ENCODE peak calls at places on chromosomes 11 and 22, in five cellular contexts. One of them, this sample, is unnamed.

GRCh38 chr22:50621491-50621880 is 6.5 kb downstream of the ARSA start:
- DNase-seq in adrenal gland: no peak
- DNase-seq in NCI-H345: no peak
- DNase-seq in NCI-H1436 treated with DMSO at 0.1 percent for 48 hours: no peak
- DNase-seq in activated CD8-positive, alpha-beta memory T cell treated with anti-CD3 and anti-CD28 coated beads for 48 hours: no peak
- DNase-seq in this sample: no peak

GRCh38 chr11:46686886-46687810 is 13.3 kb downstream of the ARHGAP1 start:
- DNase-seq in adrenal gland: peak
- DNase-seq in NCI-H345: no peak
- DNase-seq in NCI-H1436 treated with DMSO at 0.1 percent for 48 hours: no peak
- DNase-seq in activated CD8-positive, alpha-beta memory T cell treated with anti-CD3 and anti-CD28 coated beads for 48 hours: no peak
- DNase-seq in this sample: peak

GRCh38 chr11:2525166-2525861 is 80.5 kb downstream of the KCNQ1 start:
- DNase-seq in adrenal gland: peak
- DNase-seq in NCI-H345: no peak
- DNase-seq in NCI-H1436 treated with DMSO at 0.1 percent for 48 hours: no peak
- DNase-seq in activated CD8-positive, alpha-beta memory T cell treated with anti-CD3 and anti-CD28 coated beads for 48 hours: no peak
- DNase-seq in this sample: no peak

GRCh38 chr11:35288817-35289541 is 130.4 kb downstream of the SLC1A2 start:
- DNase-seq in adrenal gland: no peak
- DNase-seq in NCI-H345: no peak
- DNase-seq in NCI-H1436 treated with DMSO at 0.1 percent for 48 hours: no peak
- DNase-seq in activated CD8-positive, alpha-beta memory T cell treated with anti-CD3 and anti-CD28 coated beads for 48 hours: no peak
- DNase-seq in this sample: no peak

GRCh38 chr11:8039530-8040260 is 41.3 kb upstream of the TUB start:
- DNase-seq in adrenal gland: no peak
- DNase-seq in NCI-H345: no peak
- DNase-seq in NCI-H1436 treated with DMSO at 0.1 percent for 48 hours: no peak
- DNase-seq in activated CD8-positive, alpha-beta memory T cell treated with anti-CD3 and anti-CD28 coated beads for 48 hours: no peak
- DNase-seq in this sample: no peak

GRCh38 chr22:35749808-35750207 is 32.1 kb downstream of the APOL5 start:
- DNase-seq in adrenal gland: no peak
- DNase-seq in NCI-H345: no peak
- DNase-seq in NCI-H1436 treated with DMSO at 0.1 percent for 48 hours: no peak
- DNase-seq in activated CD8-positive, alpha-beta memory T cell treated with anti-CD3 and anti-CD28 coated beads for 48 hours: no peak
- DNase-seq in this sample: no peak

GRCh38 chr22:48905206-48905975 is 922.3 kb downstream of the BRD1 start:
- DNase-seq in adrenal gland: no peak
- DNase-seq in NCI-H345: no peak
- DNase-seq in NCI-H1436 treated with DMSO at 0.1 percent for 48 hours: no peak
- DNase-seq in activated CD8-positive, alpha-beta memory T cell treated with anti-CD3 and anti-CD28 coated beads for 48 hours: no peak
- DNase-seq in this sample: no peak

GRCh38 chr11:111378773-111379499 is at the start of gene POU2AF1:
- DNase-seq in adrenal gland: no peak
- DNase-seq in NCI-H345: no peak
- DNase-seq in NCI-H1436 treated with DMSO at 0.1 percent for 48 hours: no peak
- DNase-seq in activated CD8-positive, alpha-beta memory T cell treated with anti-CD3 and anti-CD28 coated beads for 48 hours: peak
- DNase-seq in this sample: no peak

GRCh38 chr11:123525072-123525471 is 95.0 kb downstream of the GRAMD1B start:
- DNase-seq in adrenal gland: no peak
- DNase-seq in NCI-H345: no peak
- DNase-seq in NCI-H1436 treated with DMSO at 0.1 percent for 48 hours: no peak
- DNase-seq in activated CD8-positive, alpha-beta memory T cell treated with anti-CD3 and anti-CD28 coated beads for 48 hours: no peak
- DNase-seq in this sample: no peak

This sample was measured in DMS153.